ENCODE peak calls at places on chromosomes 1 and 21, in six cellular contexts. W, E, N, K, M and U are unnamed samples.
A peak's percentile ranks its signal among the peaks of the same experiment; 100 is the strongest.

GRCh38 chr1:201294876-201295275 is 11.6 kb downstream of the PKP1 start:
- DNase-seq in M (no peak), W (no peak), E (no peak), N (no peak), K (no peak), U (no peak)

GRCh38 chr1:5818755-5819154 is 173.5 kb downstream of the NPHP4 start:
- DNase-seq in K (no peak), M (no peak), E (no peak), N (no peak), W (no peak), U (no peak)

GRCh38 chr1:96559181-96559580 is 162.4 kb upstream of the PTBP2 start:
- DNase-seq in E (no peak), K (no peak), M (no peak), N (no peak), W (no peak), U (no peak)

GRCh38 chr1:88210088-88210825 is 473.8 kb upstream of the PKN2 start:
- DNase-seq in E (no peak), K (no peak), M (no peak), N (no peak), W (no peak), U (no peak)

GRCh38 chr1:57860333-57860732 is 436.5 kb upstream of the DAB1 start:
- DNase-seq in E (no peak), K (no peak), W (no peak), M (no peak), N (no peak), U (no peak)

GRCh38 chr1:23168462-23169218 is at the start of gene LUZP1:
- DNase-seq in M (no peak), E (peak; percentile 82), W (peak; percentile 89), N (peak; percentile 99), K (peak; percentile 93), U (peak; percentile 90)

GRCh38 chr1:67896826-67897225 is 63.6 kb upstream of the GNG12 start:
- DNase-seq in K (no peak), M (no peak), N (no peak), W (no peak), E (peak; percentile 47), U (no peak)

GRCh38 chr21:41346758-41347157 is 15.1 kb upstream of the MX2 start:
- DNase-seq in M (no peak), W (no peak), E (no peak), K (no peak), N (peak; percentile 73), U (no peak)

GRCh38 chr1:197577580-197577979 is 197.7 kb downstream of the DENND1B start:
- DNase-seq in W (no peak), K (no peak), M (no peak), N (no peak), E (no peak), U (no peak)

GRCh38 chr1:94327001-94327685 is 89.8 kb upstream of the ARHGAP29 start:
- DNase-seq in E (peak; percentile 39), M (no peak), W (no peak), N (peak; percentile 91), K (no peak), U (no peak)

GRCh38 chr1:16046865-16047264 is 3.3 kb downstream of the CLCNKB start:
- DNase-seq in E (no peak), N (no peak), K (no peak), M (no peak), W (no peak), U (no peak)

GRCh38 chr1:150791587-150791986 is 16.5 kb downstream of the CTSK start:
- DNase-seq in N (no peak), K (no peak), M (no peak), W (no peak), E (peak; percentile 38), U (no peak)

GRCh38 chr1:32759521-32759980 is 57.0 kb upstream of the SYNC start:
- DNase-seq in W (no peak), N (no peak), M (no peak), E (peak; percentile 90), K (no peak), U (peak; percentile 50)

GRCh38 chr21:42524341-42525227 is 10.9 kb downstream of the SLC37A1 start:
- DNase-seq in M (no peak), E (peak; percentile 65), N (no peak), W (peak; percentile 36), K (no peak), U (no peak)

GRCh38 chr1:33878392-33878791 is 14.5 kb downstream of the HMGB4 start:
- DNase-seq in K (no peak), W (no peak), M (no peak), E (no peak), N (no peak), U (no peak)